ENCODE peak calls at places on chromosomes 2 and 18, in seven cellular contexts. B is cardiac muscle cell; W is CD8-positive, alpha-beta memory T cell; A is CD4-positive, alpha-beta T cell; I is heart left ventricle; X is HCT116; H is HepG2. O is an unnamed sample.

GRCh38 chr2:208570851-208571763 is 164.5 kb downstream of the PTH2R start:
- DNase-seq in H (no peak), X (no peak), B (no peak), W (no peak), I (no peak), A (no peak), O (no peak)

GRCh38 chr2:150133623-150134022 is 353.8 kb downstream of the RND3 start:
- DNase-seq in H (peak), A (no peak), W (no peak), I (no peak), B (no peak), X (peak), O (peak)

GRCh38 chr2:74011246-74011645 is 26.5 kb downstream of the TET3 start:
- DNase-seq in X (no peak), H (no peak), W (no peak), I (no peak), A (no peak), B (no peak), O (no peak)

GRCh38 chr2:128454980-128455709 is 136.5 kb upstream of the HS6ST1 start:
- DNase-seq in X (no peak), B (no peak), W (no peak), H (no peak), I (peak), A (no peak), O (no peak)

GRCh38 chr2:46859482-46859881 is 56.1 kb downstream of the MCFD2 start:
- DNase-seq in A (no peak), W (no peak), B (no peak), I (no peak), H (no peak), X (no peak), O (no peak)

GRCh38 chr2:143152652-143153051 is 23.4 kb downstream of the ARHGAP15 start:
- DNase-seq in A (no peak), W (peak), I (no peak), X (no peak), B (no peak), H (no peak), O (no peak)

GRCh38 chr2:120448961-120449421 is 103.1 kb downstream of the INHBB start:
- DNase-seq in A (no peak), W (no peak), X (no peak), B (no peak), H (no peak), I (no peak), O (no peak)

GRCh38 chr2:47888581-47889280 is 17.6 kb downstream of the FBXO11 start:
- DNase-seq in X (no peak), B (no peak), W (peak), A (no peak), I (no peak), H (no peak), O (no peak)

GRCh38 chr18:21826641-21827302 is 86.2 kb downstream of the MIB1 start:
- DNase-seq in H (no peak), X (no peak), A (no peak), I (no peak), B (peak), W (no peak), O (no peak)

GRCh38 chr18:76923485-76924085 is 101.2 kb downstream of the ZNF236 start:
- DNase-seq in B (peak), W (no peak), H (peak), A (no peak), I (no peak), X (peak), O (no peak)

GRCh38 chr2:23073041-23073440 is 311.9 kb upstream of the KLHL29 start:
- DNase-seq in H (no peak), A (no peak), W (no peak), X (no peak), B (no peak), I (no peak), O (no peak)

GRCh38 chr2:55419236-55419513 is 481 bp downstream of the CCDC88A start:
- DNase-seq in I (peak), H (no peak), X (no peak), A (no peak), B (no peak), W (peak), O (no peak)

GRCh38 chr2:210630904-210631560 is 74.6 kb downstream of the CPS1 start:
- DNase-seq in H (no peak), A (no peak), W (no peak), X (no peak), I (no peak), B (peak), O (no peak)

GRCh38 chr18:28478531-28478930 is 301.6 kb upstream of the CDH2 start:
- DNase-seq in B (no peak), W (no peak), A (no peak), X (no peak), H (no peak), I (no peak), O (no peak)

GRCh38 chr18:3595282-3596273 is 145.6 kb downstream of the TGIF1 start:
- DNase-seq in W (no peak), H (peak), I (no peak), A (peak), B (no peak), X (no peak), O (peak)

GRCh38 chr2:64889803-64890202 is 99.4 kb upstream of the SLC1A4 start:
- DNase-seq in X (no peak), A (no peak), W (no peak), H (no peak), I (no peak), B (no peak), O (no peak)

GRCh38 chr18:10661333-10661732 is 135.5 kb downstream of the NAPG start:
- DNase-seq in W (no peak), I (no peak), H (no peak), B (no peak), X (no peak), A (no peak), O (peak)

GRCh38 chr2:235637906-235638305 is 144.1 kb downstream of the AGAP1 start:
- DNase-seq in W (no peak), B (no peak), X (no peak), I (no peak), H (no peak), A (no peak), O (no peak)

GRCh38 chr18:2123077-2123476 is 448.2 kb downstream of the METTL4 start:
- DNase-seq in H (no peak), A (no peak), B (no peak), I (no peak), X (no peak), W (no peak), O (no peak)

GRCh38 chr18:79855147-79855910 is 57.6 kb downstream of the KCNG2 start:
- DNase-seq in W (no peak), H (no peak), B (no peak), X (no peak), A (no peak), I (no peak), O (no peak)

GRCh38 chr2:150413890-150414289 is 73.6 kb downstream of the RND3 start:
- DNase-seq in A (no peak), H (no peak), B (no peak), X (no peak), W (no peak), I (no peak), O (no peak)

GRCh38 chr18:471701-472100 is 28.8 kb downstream of the COLEC12 start:
- DNase-seq in A (no peak), H (no peak), W (no peak), X (no peak), B (no peak), I (no peak), O (no peak)

GRCh38 chr18:62862451-62862850 is 147.1 kb downstream of the PHLPP1 start:
- DNase-seq in A (no peak), W (no peak), X (no peak), I (no peak), B (no peak), H (no peak), O (no peak)

GRCh38 chr18:31217038-31217437 is 54.4 kb upstream of the DSC1 start:
- DNase-seq in A (no peak), H (no peak), W (no peak), I (no peak), X (no peak), B (no peak), O (no peak)

GRCh38 chr2:69544951-69545350 is 98.6 kb downstream of the AAK1 start:
- DNase-seq in H (no peak), B (no peak), I (no peak), W (no peak), X (no peak), A (no peak), O (no peak)

GRCh38 chr2:189614585-189614984 is 34.0 kb upstream of the SLC40A1 start:
- DNase-seq in A (no peak), B (no peak), W (no peak), H (no peak), X (no peak), I (no peak), O (no peak)

GRCh38 chr18:3012306-3012919 is 531 bp downstream of the LPIN2 start:
- DNase-seq in I (peak), W (peak), A (peak), H (no peak), B (no peak), X (no peak), O (no peak)

GRCh38 chr2:110745048-110745447 is 12.7 kb downstream of the ACOXL start:
- DNase-seq in A (no peak), H (no peak), X (no peak), I (no peak), W (no peak), B (no peak), O (no peak)
- H3K27ac ChIP-seq in A (no peak), H (no peak), X (no peak), I (no peak), W (no peak), B (no peak), O (no peak)

DNA sequence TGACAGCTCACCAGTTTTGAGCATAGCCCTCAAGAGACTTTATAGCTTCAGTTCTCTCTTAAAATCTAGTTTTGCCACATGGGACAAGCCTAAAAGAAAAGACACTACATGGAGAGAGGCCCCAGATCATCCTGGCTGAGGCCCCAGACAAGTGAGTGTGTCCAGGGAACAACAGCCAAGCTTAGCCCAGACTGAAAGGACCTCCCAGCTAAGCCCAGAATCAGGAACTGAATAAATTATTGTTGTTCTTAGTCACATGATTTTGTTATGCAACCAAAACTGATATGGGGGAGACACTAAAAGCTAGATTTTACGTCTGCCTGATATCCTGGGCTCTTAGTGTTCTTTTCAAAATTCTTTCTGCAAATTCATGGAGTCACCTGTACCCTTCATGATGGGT is 29.3 kb upstream of the LBH start:
- DNase-seq in B (no peak), I (peak), H (no peak), A (no peak), W (no peak), X (no peak), O (no peak)
- H3K27ac ChIP-seq in B (no peak), I (peak), H (no peak), A (no peak), W (no peak), X (no peak), O (no peak)

GRCh38 chr2:28036307-28036706 is 145.8 kb downstream of the BABAM2 start:
- DNase-seq in B (no peak), X (no peak), H (no peak), W (no peak), I (no peak), A (no peak), O (no peak)

GRCh38 chr2:28034696-28035095 is 144.2 kb downstream of the BABAM2 start:
- DNase-seq in A (no peak), H (no peak), I (no peak), B (no peak), W (no peak), X (no peak), O (no peak)

GRCh38 chr2:28032816-28033215 is 142.3 kb downstream of the BABAM2 start:
- DNase-seq in B (no peak), X (no peak), H (no peak), A (no peak), W (no peak), I (no peak), O (no peak)

GRCh38 chr2:28035816-28036215 is 145.3 kb downstream of the BABAM2 start:
- DNase-seq in X (no peak), B (no peak), W (no peak), A (no peak), I (no peak), H (no peak), O (no peak)

GRCh38 chr2:28035163-28035690 is 144.7 kb downstream of the BABAM2 start:
- DNase-seq in H (no peak), B (no peak), W (no peak), X (no peak), A (no peak), I (no peak), O (no peak)
- H3K27ac ChIP-seq in H (no peak), B (no peak), W (no peak), X (no peak), A (no peak), I (peak), O (no peak)

DNA sequence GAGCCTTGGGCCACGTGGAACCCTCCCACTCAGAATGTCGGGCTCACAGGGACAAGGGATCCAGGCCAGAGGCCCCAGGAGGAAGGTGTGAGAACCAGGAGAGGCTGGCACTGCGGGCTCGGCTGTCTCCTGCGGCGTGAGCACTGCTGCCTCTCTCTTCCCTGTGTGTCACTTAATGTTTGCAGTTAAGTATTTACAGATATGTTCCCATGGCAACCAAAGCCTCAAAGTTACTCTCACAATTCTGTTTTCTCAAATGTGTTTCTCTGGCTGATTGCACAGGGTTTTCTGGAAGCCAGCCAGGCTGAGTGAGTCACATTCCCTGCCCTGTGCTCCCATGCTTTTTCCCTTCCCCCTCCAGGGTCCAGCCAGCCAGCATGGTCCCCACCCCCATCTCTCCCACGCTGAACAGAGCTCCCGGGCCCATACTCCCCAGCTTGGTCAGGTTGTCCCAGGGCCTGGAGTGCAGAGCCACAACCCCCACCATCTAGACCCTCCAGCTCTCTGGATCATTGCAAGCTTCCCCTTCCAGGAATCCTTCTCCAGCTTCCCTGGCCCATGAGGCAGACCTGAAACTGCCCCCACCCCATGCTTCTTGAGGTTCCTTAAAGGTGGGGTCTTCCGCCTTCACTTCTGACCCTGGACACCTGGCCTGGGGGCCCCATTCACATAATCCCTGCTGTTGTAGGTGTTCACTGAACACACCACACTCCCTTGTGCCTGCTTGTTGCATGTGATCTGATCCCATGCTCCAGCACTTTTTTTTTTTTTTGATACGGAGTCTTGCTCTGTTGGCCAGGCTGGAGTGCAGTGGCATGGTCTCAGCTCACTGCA is 265.9 kb downstream of the CELF4 start:
- DNase-seq in B (peak), W (no peak), I (peak), X (peak), H (peak), A (no peak), O (peak)
- H3K27ac ChIP-seq in B (no peak), W (no peak), I (no peak), X (peak), H (no peak), A (no peak), O (no peak)

GRCh38 chr2:175577405-175577986 is 396.0 kb upstream of the ATP5MC3 start:
- DNase-seq in B (no peak), X (no peak), H (no peak), A (no peak), W (no peak), I (no peak), O (no peak)

GRCh38 chr2:175575346-175576258 is 394.1 kb upstream of the ATP5MC3 start:
- DNase-seq in W (no peak), I (no peak), H (no peak), A (no peak), X (no peak), B (no peak), O (no peak)

GRCh38 chr2:175576875-175577274 is 395.4 kb upstream of the ATP5MC3 start:
- DNase-seq in B (peak), A (no peak), I (no peak), W (no peak), X (no peak), H (no peak), O (no peak)

GRCh38 chr2:175576270-175576669 is 394.8 kb upstream of the ATP5MC3 start:
- DNase-seq in I (no peak), H (no peak), W (no peak), B (no peak), X (no peak), A (no peak), O (no peak)

DNA sequence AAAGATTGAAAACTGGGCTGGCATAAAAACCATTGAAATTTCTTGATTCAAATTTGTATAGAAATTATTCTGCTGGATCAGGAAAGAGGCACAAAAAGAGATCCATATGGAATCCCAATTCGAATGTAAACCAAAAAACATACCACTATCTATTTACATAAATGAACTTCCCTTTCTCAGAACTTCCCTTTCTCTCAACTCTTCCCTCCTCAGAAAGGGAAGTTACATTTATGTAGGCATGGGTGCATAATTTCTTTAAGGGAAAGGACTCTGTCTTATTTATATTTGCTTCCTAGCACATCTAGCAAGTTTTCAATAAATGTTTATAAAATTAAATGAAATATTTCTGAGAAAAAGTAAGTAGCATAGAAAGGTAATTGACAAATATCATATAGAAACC is 398.1 kb upstream of the ATP5MC3 start:
- DNase-seq in X (no peak), H (no peak), A (no peak), W (no peak), I (no peak), B (no peak), O (no peak)
- H3K27ac ChIP-seq in X (no peak), H (no peak), A (no peak), W (no peak), I (no peak), B (no peak), O (no peak)

GRCh38 chr18:5207471-5207870 is 10.4 kb upstream of the AKAIN1 start:
- DNase-seq in B (no peak), I (no peak), A (no peak), X (no peak), H (no peak), W (no peak), O (no peak)
- H3K27ac ChIP-seq in B (no peak), I (no peak), A (no peak), X (no peak), H (no peak), W (no peak), O (no peak)

DNA sequence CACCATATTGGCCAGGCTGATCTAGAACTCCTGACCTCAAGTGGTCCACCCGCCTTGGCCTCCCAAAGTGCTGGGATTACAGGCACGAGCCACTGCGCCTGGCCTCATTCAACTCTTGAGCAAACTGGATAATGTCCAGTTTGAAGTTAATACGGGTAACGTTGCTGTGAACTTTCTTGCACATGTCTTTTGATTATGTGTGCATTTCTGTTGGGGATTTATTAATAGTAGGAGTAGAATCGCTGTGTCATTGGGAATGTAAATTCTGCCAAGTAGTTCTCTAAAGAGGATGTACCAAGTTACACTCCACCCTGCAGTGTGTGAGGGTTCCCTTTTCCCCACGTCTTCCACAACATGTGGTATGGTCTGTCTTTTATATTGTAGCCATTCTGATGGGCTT is 6.2 kb downstream of the IMPA2 start:
- DNase-seq in B (no peak), H (no peak), I (no peak), X (no peak), A (no peak), W (no peak), O (no peak)
- H3K27ac ChIP-seq in B (no peak), H (no peak), I (peak), X (no peak), A (no peak), W (no peak), O (no peak)

GRCh38 chr2:68121873-68122679 is 35.6 kb upstream of the PNO1 start:
- DNase-seq in I (peak), H (peak), A (peak), X (peak), B (peak), W (peak), O (peak)
- H3K27ac ChIP-seq in I (no peak), H (no peak), A (no peak), X (no peak), B (no peak), W (no peak), O (no peak)

DNA sequence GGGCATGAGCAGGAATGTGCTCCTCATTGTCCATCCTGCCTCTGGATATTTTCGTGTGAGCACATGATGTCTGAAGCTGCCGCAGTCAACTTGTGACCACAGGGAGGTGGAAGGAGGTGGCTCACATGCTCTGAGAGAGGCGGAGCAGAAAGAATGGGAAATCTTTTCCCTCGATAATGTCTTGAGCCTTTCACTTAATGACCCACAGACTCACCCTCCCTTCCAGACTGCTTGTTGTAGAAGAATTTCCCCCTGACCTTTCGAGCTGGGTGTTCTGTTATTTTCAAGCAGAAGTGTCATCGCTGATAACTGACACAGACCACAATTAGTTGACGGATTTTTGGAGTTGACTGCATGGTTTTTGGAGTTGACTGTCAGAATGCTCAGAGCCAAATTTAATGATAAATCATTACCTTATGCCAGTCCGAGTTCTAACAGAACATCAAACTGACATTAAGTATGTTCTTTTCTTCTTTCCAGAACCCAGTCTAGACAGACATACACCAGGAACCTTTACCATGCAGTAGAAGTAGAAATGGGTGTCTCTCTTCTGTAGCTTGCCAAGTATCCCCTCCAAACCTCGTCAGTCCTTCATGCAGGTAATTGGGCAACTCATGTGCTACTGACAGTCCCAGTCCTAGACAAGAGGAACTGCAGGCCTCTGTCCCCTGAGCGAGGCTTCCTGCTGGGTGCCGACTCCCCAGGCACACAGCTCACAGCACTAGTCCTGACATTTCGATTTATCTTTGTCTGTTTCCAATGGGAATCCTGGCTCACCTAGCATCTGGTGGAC is 29.4 kb upstream of the RTTN start:
- DNase-seq in A (no peak), H (no peak), I (no peak), B (peak), W (no peak), X (no peak), O (no peak)
- H3K27ac ChIP-seq in A (no peak), H (no peak), I (peak), B (no peak), W (no peak), X (no peak), O (no peak)

O was measured in epithelial cell of prostate.